ENCODE peak calls at places on chromosomes 4 and X, in six cellular contexts. Y, Z, G, D, M and K are unnamed samples.

GRCh38 chr4:180618396-180618795 is 1624.8 kb upstream of the TENM3 start:
- DNase-seq in G (no peak), Z (no peak), Y (no peak), D (no peak), M (no peak), K (no peak)

GRCh38 chr4:120317713-120318112 is 251.1 kb upstream of the MAD2L1 start:
- DNase-seq in M (no peak), D (no peak), G (no peak), Y (no peak), Z (no peak), K (no peak)

GRCh38 chrX:99914676-99915075 is 495.4 kb downstream of the PCDH19 start:
- DNase-seq in M (no peak), Z (no peak), Y (no peak), D (no peak), G (no peak), K (no peak)

GRCh38 chr4:82599336-82599735 is 37.5 kb upstream of the TMEM150C start:
- DNase-seq in M (no peak), D (no peak), Y (no peak), Z (no peak), G (no peak), K (no peak)

GRCh38 chrX:13430136-13430827 is 110.4 kb upstream of the ATXN3L start:
- DNase-seq in G (peak; percentile 50), D (no peak), Z (no peak), Y (no peak), M (no peak), K (no peak)

GRCh38 chr4:168558587-168558986 is 61.7 kb downstream of the PALLD start:
- DNase-seq in G (peak; percentile 78), M (no peak), D (no peak), Y (no peak), Z (no peak), K (no peak)

GRCh38 chr4:42344749-42345148 is 52.5 kb upstream of the SHISA3 start:
- DNase-seq in G (no peak), M (no peak), Z (no peak), D (no peak), Y (no peak), K (no peak)

GRCh38 chr4:145320269-145320668 is 139.9 kb upstream of the OTUD4 start:
- DNase-seq in D (no peak), Y (no peak), G (peak; percentile 25), Z (no peak), M (no peak), K (no peak)

GRCh38 chrX:45824471-45824870 is 623.8 kb upstream of the DIPK2B start:
- DNase-seq in Y (no peak), M (no peak), G (peak; percentile 93), Z (no peak), D (peak; percentile 61), K (no peak)